ENCODE peak calls at places on chromosomes 6 and 20, in nine cellular contexts. T, O, L, G, V, F, W, E and Z are unnamed samples.
A peak's percentile ranks its signal among the peaks of the same experiment; 100 is the strongest.

GRCh38 chr20:24575811-24576210 is 106.4 kb downstream of the SYNDIG1 start:
- DNase-seq in T (no peak), O (no peak), L (no peak), G (no peak), V (no peak), F (no peak), W (no peak), E (no peak), Z (no peak)

GRCh38 chr6:89566930-89567634 is 71.5 kb downstream of the LYRM2 start:
- DNase-seq in T (no peak), O (no peak), L (no peak), G (no peak), V (no peak), F (no peak), W (no peak), E (no peak), Z (no peak)

GRCh38 chr20:48003021-48003420 is 217.7 kb upstream of the SULF2 start:
- DNase-seq in T (no peak), O (no peak), L (no peak), G (no peak), V (no peak), F (no peak), W (no peak), E (no peak), Z (no peak)

GRCh38 chr6:26328265-26328844 is 36.6 kb upstream of the BTN3A2 start:
- DNase-seq in T (no peak), O (no peak), L (no peak), G (no peak), V (peak; percentile 73), F (no peak), W (no peak), E (no peak), Z (no peak)

GRCh38 chr6:11868392-11868791 is 89.8 kb upstream of the ADTRP start:
- DNase-seq in T (no peak), O (no peak), L (no peak), G (peak; percentile 78), V (no peak), F (no peak), W (no peak), E (no peak), Z (no peak)

GRCh38 chr6:154249499-154250298 is 106.9 kb downstream of the IPCEF1 start:
- DNase-seq in T (no peak), O (no peak), L (no peak), G (no peak), V (no peak), F (no peak), W (no peak), E (no peak), Z (no peak)

GRCh38 chr6:140535511-140535910 is 1161.1 kb upstream of the CITED2 start:
- DNase-seq in T (no peak), O (no peak), L (no peak), G (no peak), V (no peak), F (no peak), W (no peak), E (no peak), Z (no peak)

GRCh38 chr6:99933129-99933528 is 60.9 kb downstream of the MCHR2 start:
- DNase-seq in T (no peak), O (no peak), L (no peak), G (no peak), V (no peak), F (no peak), W (peak; percentile 83), E (no peak), Z (no peak)

GRCh38 chr20:53707341-53708102 is 113.9 kb upstream of the ZNF217 start:
- DNase-seq in T (no peak), O (peak; percentile 21), L (no peak), G (no peak), V (no peak), F (no peak), W (peak; percentile 66), E (no peak), Z (no peak)

GRCh38 chr6:136526196-136526930 is 23.9 kb downstream of the MAP7 start:
- DNase-seq in T (peak; percentile 49), O (peak; percentile 47), L (no peak), G (peak; percentile 62), V (peak; percentile 82), F (peak; percentile 29), W (peak; percentile 63), E (peak; percentile 83), Z (peak; percentile 34)

GRCh38 chr6:131083687-131084086 is 20.6 kb upstream of the EPB41L2 start:
- DNase-seq in T (no peak), O (no peak), L (no peak), G (no peak), V (no peak), F (no peak), W (peak; percentile 42), E (no peak), Z (no peak)

GRCh38 chr6:15322781-15323536 is 77.1 kb downstream of the JARID2 start:
- DNase-seq in T (no peak), O (no peak), L (peak; percentile 61), G (no peak), V (no peak), F (no peak), W (peak; percentile 57), E (no peak), Z (no peak)

GRCh38 chr6:52333840-52334200 is 28.1 kb upstream of the PAQR8 start:
- DNase-seq in T (no peak), O (no peak), L (no peak), G (no peak), V (no peak), F (no peak), W (no peak), E (no peak), Z (no peak)

GRCh38 chr6:21826460-21826859 is 232.9 kb downstream of the SOX4 start:
- DNase-seq in T (no peak), O (no peak), L (no peak), G (no peak), V (no peak), F (no peak), W (no peak), E (no peak), Z (no peak)

GRCh38 chr20:49187330-49188100 is 619 bp downstream of the STAU1 start:
- DNase-seq in T (no peak), O (no peak), L (peak; percentile 23), G (peak; percentile 64), V (no peak), F (peak; percentile 49), W (no peak), E (no peak), Z (peak; percentile 85)

GRCh38 chr6:124131259-124131658 is 327.6 kb downstream of the NKAIN2 start:
- DNase-seq in T (no peak), O (no peak), L (no peak), G (no peak), V (no peak), F (no peak), W (no peak), E (no peak), Z (no peak)

GRCh38 chr20:40753472-40753871 is 64.4 kb upstream of the MAFB start:
- DNase-seq in T (no peak), O (no peak), L (no peak), G (no peak), V (no peak), F (no peak), W (no peak), E (no peak), Z (no peak)

GRCh38 chr6:105029581-105029980 is 72.7 kb downstream of the LIN28B start:
- DNase-seq in T (no peak), O (no peak), L (no peak), G (no peak), V (no peak), F (no peak), W (no peak), E (no peak), Z (no peak)

GRCh38 chr20:38804682-38805501 is 605 bp upstream of the PPP1R16B start:
- DNase-seq in T (no peak), O (peak; percentile 37), L (peak; percentile 72), G (no peak), V (no peak), F (peak; percentile 96), W (no peak), E (peak; percentile 91), Z (no peak)

DNA sequence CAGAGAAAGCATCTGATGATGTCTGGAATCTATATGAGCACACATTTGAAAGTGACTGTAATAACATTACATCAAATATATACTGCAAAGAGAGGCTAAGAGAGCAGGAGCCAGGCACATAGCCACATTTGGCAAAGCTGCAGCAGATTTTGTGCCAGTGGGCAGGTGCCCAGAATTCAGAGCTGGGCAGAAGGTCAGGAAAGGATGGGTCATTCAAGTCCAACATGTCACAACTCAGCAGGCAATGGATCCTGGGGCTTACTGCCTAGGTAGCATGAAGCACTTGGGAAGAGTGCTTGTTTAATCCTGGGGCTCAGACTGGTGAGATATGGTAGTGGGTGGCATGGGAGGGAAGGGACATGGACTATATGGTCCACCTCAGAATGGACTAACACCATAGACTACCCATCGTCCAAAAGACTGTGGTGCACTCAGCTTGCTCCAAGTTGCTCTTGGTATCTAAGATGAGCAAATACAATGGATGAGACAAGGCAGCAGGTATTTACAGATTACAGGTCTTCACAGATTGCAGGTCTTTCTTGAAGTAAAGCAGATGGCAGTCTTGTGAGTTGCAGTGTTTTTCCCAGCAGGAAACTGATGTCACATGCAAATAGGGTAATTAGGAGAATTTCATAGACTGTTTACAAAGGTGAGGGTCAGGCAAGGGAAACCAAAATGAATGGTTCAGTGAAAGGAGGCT is 31.2 kb upstream of the SHLD1 start:
- DNase-seq in T (no peak), O (no peak), L (no peak), G (peak; percentile 80), V (no peak), F (no peak), W (no peak), E (no peak), Z (no peak)
- TF ChIP-seq POLR2A in T (no peak), O (no peak), L (no peak), G (no peak), V (no peak), F (no peak), W (no peak), E (no peak), Z (no peak)

DNA sequence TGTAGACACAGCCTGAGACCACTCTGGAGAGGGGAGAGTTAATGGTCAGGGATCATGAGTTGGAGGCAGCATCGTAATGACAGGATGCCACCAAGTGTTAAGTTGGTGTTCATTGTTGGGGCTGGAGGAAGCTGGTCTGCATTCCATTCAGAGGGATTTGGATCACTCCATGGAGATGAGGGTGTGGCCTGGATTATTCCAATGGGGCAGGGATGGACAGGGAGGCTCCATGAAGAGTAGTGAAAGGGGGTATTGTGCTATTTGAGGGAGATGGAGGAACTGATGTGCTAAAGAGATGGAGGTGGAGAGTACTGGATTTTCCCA is 1.1 kb downstream of the SAPCD1 start:
- DNase-seq in T (no peak), O (no peak), L (no peak), G (no peak), V (peak; percentile 19), F (peak; percentile 29), W (peak; percentile 21), E (no peak), Z (no peak)
- TF ChIP-seq CTCF in T (no peak), O (no peak), L (no peak), G (no peak), V (no peak), F (no peak), W (no peak), E (no peak), Z (no peak)

GRCh38 chr6:2999621-3000455 is at the start of gene NQO2:
- DNase-seq in T (peak; percentile 98), O (peak; percentile 93), L (peak; percentile 96), G (peak; percentile 97), V (peak; percentile 84), F (peak; percentile 86), W (peak; percentile 73), E (peak; percentile 98), Z (peak; percentile 89)
- H3K4me3 ChIP-seq in T (peak within 1 kb of the TSS; percentile 86), O (peak within 1 kb of the TSS; percentile 79), L (peak within 1 kb of the TSS; percentile 59), G (peak within 1 kb of the TSS; percentile 85), V (peak within 1 kb of the TSS; percentile 69), F (peak within 1 kb of the TSS; percentile 62), W (peak within 1 kb of the TSS; percentile 78), E (peak within 1 kb of the TSS; percentile 59), Z (peak within 1 kb of the TSS; percentile 62)

GRCh38 chr6:158559895-158560786 is at the start of gene TMEM181:
- DNase-seq in T (peak; percentile 89), O (peak; percentile 87), L (peak; percentile 91), G (peak; percentile 87), V (peak; percentile 76), F (peak; percentile 80), W (peak; percentile 80), E (peak; percentile 98), Z (peak; percentile 76)
- TF ChIP-seq POLR2A in T (peak; percentile 64), O (peak; percentile 83), L (peak; percentile 60), G (peak; percentile 86), V (peak; percentile 64), F (peak; percentile 86), W (peak; percentile 82), E (no peak), Z (no peak)